ENCODE peak calls at places on chromosomes 16 and 17, in ten cellular contexts. K is amniotic stem cell; R is B cell; Q is HFF-Myc; P is RWPE1; H is HuH-7; D is stimulated activated CD4-positive, alpha-beta T cell treated with anti-CD3 and anti-CD28 coated beads, TNF-alpha, amount 100 ng/mL, for 4 hours; U is NCI-H1436; E is AG09319; B is NCI-H510A treated with DMSO at 0.1 percent for 48 hours. I is an unnamed sample.

GRCh38 chr16:87346517-87347060 is 29.4 kb upstream of the C16orf95 start:
- DNase-seq in E (no peak), K (no peak), H (no peak), R (no peak), Q (no peak), D (no peak), U (no peak), B (no peak), P (no peak), I (no peak)

GRCh38 chr17:27598337-27599050 is 32.5 kb upstream of the LGALS9 start:
- DNase-seq in B (no peak), E (no peak), K (no peak), H (no peak), Q (no peak), U (no peak), R (no peak), P (no peak), D (no peak), I (no peak)

GRCh38 chr17:2337811-2338657 is 733 bp downstream of the SGSM2 start:
- DNase-seq in Q (no peak), R (peak), K (no peak), U (peak), H (peak), D (peak), B (peak), P (peak), E (no peak), I (peak)

GRCh38 chr16:48393843-48394703 is 8.9 kb upstream of the SIAH1 start:
- DNase-seq in P (no peak), H (no peak), D (no peak), E (no peak), R (no peak), Q (no peak), U (no peak), B (no peak), K (no peak), I (no peak)

GRCh38 chr16:28991687-28992086 is 6.8 kb downstream of the LAT start:
- DNase-seq in D (no peak), P (no peak), H (no peak), B (no peak), K (no peak), E (no peak), R (no peak), U (no peak), Q (no peak), I (no peak)

GRCh38 chr17:34750004-34750403 is 170.6 kb downstream of the TMEM132E start:
- DNase-seq in K (no peak), H (no peak), P (no peak), Q (no peak), U (no peak), R (no peak), D (no peak), B (no peak), E (no peak), I (no peak)

GRCh38 chr17:28973414-28973813 is 22.1 kb upstream of the PHF12 start:
- DNase-seq in U (no peak), P (no peak), Q (no peak), R (no peak), H (no peak), E (no peak), D (no peak), K (no peak), B (peak), I (no peak)

GRCh38 chr16:56632848-56633365 is 448 bp downstream of the MT1M start:
- DNase-seq in Q (no peak), U (no peak), B (no peak), R (no peak), H (no peak), D (no peak), E (no peak), K (no peak), P (no peak), I (no peak)

GRCh38 chr16:55439101-55439690 is 39.8 kb upstream of the MMP2 start:
- DNase-seq in B (no peak), R (no peak), E (no peak), H (no peak), K (no peak), P (no peak), U (no peak), Q (no peak), D (no peak), I (no peak)

GRCh38 chr16:28182183-28182582 is 29.6 kb downstream of the XPO6 start:
- DNase-seq in B (no peak), K (no peak), Q (no peak), R (no peak), P (no peak), D (peak), E (no peak), H (no peak), U (no peak), I (no peak)

GRCh38 chr17:65515959-65516948 is 45.2 kb downstream of the AXIN2 start:
- DNase-seq in B (no peak), R (no peak), H (no peak), D (no peak), K (no peak), U (peak), P (no peak), E (peak), Q (no peak), I (no peak)

GRCh38 chr16:24692854-24693253 is 36.6 kb upstream of the TNRC6A start:
- DNase-seq in B (no peak), E (no peak), K (no peak), D (no peak), R (no peak), H (no peak), Q (no peak), P (no peak), U (no peak), I (no peak)

GRCh38 chr17:71633391-71633849 is 487.4 kb upstream of the SOX9 start:
- DNase-seq in Q (no peak), R (no peak), P (peak), K (no peak), E (peak), B (peak), U (no peak), D (no peak), H (no peak), I (no peak)

GRCh38 chr17:81966343-81967243 is 5.6 kb upstream of the NOTUM start:
- DNase-seq in E (no peak), R (no peak), Q (no peak), U (no peak), D (no peak), K (no peak), H (no peak), B (peak), P (no peak), I (peak)

GRCh38 chr17:33192961-33193911 is 99.9 kb downstream of the ASIC2 start:
- DNase-seq in P (no peak), D (no peak), B (no peak), R (no peak), U (no peak), H (no peak), K (no peak), Q (no peak), E (no peak), I (no peak)

GRCh38 chr17:45225964-45226530 is 4.4 kb downstream of the FMNL1 start:
- DNase-seq in U (no peak), H (no peak), R (peak), K (no peak), P (no peak), E (no peak), B (no peak), Q (no peak), D (peak), I (peak)

GRCh38 chr16:57852189-57852588 is 49.9 kb upstream of the KIFC3 start:
- DNase-seq in R (no peak), U (no peak), Q (no peak), P (no peak), B (no peak), E (no peak), D (no peak), H (no peak), K (no peak), I (no peak)

GRCh38 chr17:29039764-29040598 is 3.0 kb upstream of the PIPOX start:
- DNase-seq in E (peak), R (no peak), U (no peak), Q (peak), H (no peak), K (peak), B (no peak), P (peak), D (no peak), I (no peak)

GRCh38 chr16:79599837-79600635 is 501 bp downstream of the MAF start:
- DNase-seq in Q (no peak), E (no peak), H (peak), R (no peak), P (peak), B (peak), D (no peak), K (no peak), U (peak), I (peak)

GRCh38 chr17:81164464-81165245 is 652 bp upstream of the PVALEF start:
- DNase-seq in U (no peak), Q (no peak), H (no peak), P (no peak), D (no peak), K (no peak), R (no peak), B (no peak), E (no peak), I (no peak)

GRCh38 chr17:75809631-75810111 is 25.1 kb downstream of the UNK start:
- DNase-seq in K (no peak), H (no peak), D (no peak), U (no peak), R (no peak), Q (no peak), B (no peak), P (no peak), E (no peak), I (no peak)

GRCh38 chr17:17032131-17032692 is 10.0 kb upstream of the MPRIP start:
- DNase-seq in U (no peak), R (no peak), P (peak), E (peak), K (peak), H (no peak), D (no peak), B (no peak), Q (no peak), I (no peak)

GRCh38 chr16:81394416-81394815 is 50.2 kb upstream of the CMIP start:
- DNase-seq in P (no peak), D (no peak), U (no peak), E (no peak), Q (no peak), K (no peak), H (no peak), R (no peak), B (no peak), I (no peak)

GRCh38 chr17:3575506-3575905 is 17.9 kb upstream of the TRPV3 start:
- DNase-seq in U (no peak), E (peak), R (no peak), Q (peak), H (no peak), K (no peak), B (no peak), D (no peak), P (peak), I (no peak)

GRCh38 chr16:69830534-69831211 is 68.5 kb downstream of the WWP2 start:
- DNase-seq in E (no peak), B (no peak), R (no peak), U (no peak), K (no peak), H (peak), P (no peak), D (no peak), Q (no peak), I (no peak)

GRCh38 chr17:68613739-68614298 is 12.7 kb upstream of the FAM20A start:
- DNase-seq in D (no peak), Q (no peak), E (peak), H (peak), U (peak), B (peak), K (no peak), R (no peak), P (no peak), I (peak)

GRCh38 chr16:56193951-56194726 is 2.9 kb downstream of the GNAO1 start:
- DNase-seq in Q (no peak), H (no peak), P (peak), D (peak), E (no peak), U (peak), R (peak), K (peak), B (peak), I (peak)

GRCh38 chr16:57262841-57263584 is 18.0 kb downstream of the ARL2BP start:
- DNase-seq in E (no peak), P (no peak), B (no peak), D (no peak), H (no peak), R (no peak), K (no peak), U (no peak), Q (no peak), I (no peak)

GRCh38 chr16:22161999-22162657 is at the start of gene SDR42E2:
- DNase-seq in Q (no peak), B (peak), H (no peak), U (peak), K (no peak), P (peak), E (no peak), D (peak), R (no peak), I (no peak)

GRCh38 chr16:83992624-83993023 is 24.6 kb downstream of the NECAB2 start:
- DNase-seq in K (no peak), Q (no peak), U (no peak), E (peak), R (no peak), D (no peak), B (no peak), H (no peak), P (no peak), I (no peak)

GRCh38 chr17:80284631-80285030 is 24.0 kb downstream of the RNF213 start:
- DNase-seq in B (no peak), H (no peak), E (no peak), D (no peak), P (no peak), R (no peak), Q (no peak), K (no peak), U (no peak), I (no peak)

GRCh38 chr17:70499067-70499786 is 329.9 kb downstream of the KCNJ2 start:
- DNase-seq in P (no peak), K (no peak), D (no peak), B (no peak), E (no peak), Q (no peak), H (no peak), R (no peak), U (no peak), I (no peak)

GRCh38 chr16:4882633-4883285 is 35.5 kb downstream of the UBN1 start:
- DNase-seq in H (no peak), B (peak), R (no peak), K (no peak), E (no peak), Q (no peak), D (no peak), P (peak), U (no peak), I (no peak)

GRCh38 chr17:61837175-61838051 is 25.9 kb downstream of the BRIP1 start:
- DNase-seq in K (peak), E (peak), B (peak), R (peak), P (peak), D (peak), H (peak), Q (peak), U (peak), I (no peak)

GRCh38 chr17:55641559-55642160 is 81.0 kb downstream of the TMEM100 start:
- DNase-seq in Q (peak), D (peak), B (peak), U (no peak), H (peak), K (no peak), P (no peak), R (peak), E (peak), I (no peak)

GRCh38 chr16:68668266-68668665 is 23.2 kb downstream of the CDH3 start:
- DNase-seq in U (no peak), E (no peak), H (no peak), K (no peak), B (no peak), R (no peak), Q (peak), D (no peak), P (peak), I (peak)

GRCh38 chr17:34252138-34252889 is 2.8 kb upstream of the CCL2 start:
- DNase-seq in B (no peak), P (peak), D (no peak), U (no peak), H (no peak), R (no peak), E (peak), K (peak), Q (no peak), I (peak)

GRCh38 chr16:20409398-20410152 is at the start of gene ACSM5:
- DNase-seq in Q (no peak), P (no peak), K (no peak), E (no peak), H (no peak), D (no peak), B (no peak), U (no peak), R (no peak), I (no peak)

GRCh38 chr16:8493885-8494487 is 96.3 kb downstream of the TMEM114 start:
- DNase-seq in K (no peak), P (no peak), U (no peak), H (no peak), B (no peak), D (no peak), E (no peak), Q (no peak), R (no peak), I (no peak)